ENCODE peak calls at places on chromosome 2, in eight cellular contexts. U, X, L, S, G, D, J and A are unnamed samples.
A peak's percentile ranks its signal among the peaks of the same experiment; 100 is the strongest.

GRCh38 chr2:96146151-96146880 is 1.1 kb upstream of the DUSP2 start:
- DNase-seq in U (no peak), L (peak; percentile 90), D (no peak), X (peak; percentile 94), J (no peak), G (no peak), S (no peak), A (no peak)

GRCh38 chr2:84704505-84705244 is 176.2 kb downstream of the TRABD2A start:
- DNase-seq in G (no peak), S (no peak), J (no peak), X (no peak), L (no peak), U (no peak), D (no peak), A (no peak)

GRCh38 chr2:28952806-28953190 is 28.3 kb upstream of the TOGARAM2 start:
- DNase-seq in L (no peak), G (no peak), X (no peak), S (no peak), U (no peak), D (no peak), J (no peak), A (no peak)

GRCh38 chr2:231411871-231412615 is 16.5 kb downstream of the B3GNT7 start:
- DNase-seq in X (peak; percentile 86), S (peak; percentile 96), L (peak; percentile 56), D (peak; percentile 42), G (peak; percentile 74), U (peak; percentile 54), J (peak; percentile 57), A (peak; percentile 72)

GRCh38 chr2:61426267-61426897 is 44.5 kb downstream of the USP34 start:
- DNase-seq in L (peak; percentile 60), G (peak; percentile 18), U (no peak), D (no peak), X (peak; percentile 78), J (no peak), S (peak; percentile 69), A (no peak)

GRCh38 chr2:85862426-85862825 is 26.4 kb downstream of the ST3GAL5 start:
- DNase-seq in U (no peak), S (no peak), X (no peak), J (no peak), G (no peak), D (no peak), L (no peak), A (no peak)

GRCh38 chr2:112938904-112939303 is 27.9 kb downstream of the IL37 start:
- DNase-seq in G (peak; percentile 28), L (no peak), U (no peak), S (no peak), D (no peak), J (no peak), X (no peak), A (no peak)

GRCh38 chr2:28713582-28714292 is 37.9 kb upstream of the PPP1CB start:
- DNase-seq in S (no peak), J (no peak), L (no peak), D (no peak), X (no peak), G (no peak), U (no peak), A (no peak)

GRCh38 chr2:132384491-132385186 is 32.0 kb upstream of the GPR39 start:
- DNase-seq in L (no peak), S (no peak), J (no peak), D (no peak), X (no peak), G (no peak), U (no peak), A (no peak)

GRCh38 chr2:201839727-201840126 is 33.4 kb downstream of the CDK15 start:
- DNase-seq in S (no peak), J (no peak), G (no peak), D (no peak), L (no peak), U (no peak), X (no peak), A (no peak)

GRCh38 chr2:211867845-211868361 is 670.7 kb downstream of the ERBB4 start:
- DNase-seq in X (no peak), L (no peak), G (peak; percentile 36), U (no peak), J (no peak), D (no peak), S (no peak), A (no peak)